ENCODE peak calls at places on chromosome 7, in four cellular contexts. V is GM13977, Z is AG09319, U is upper lobe of left lung. B is an unnamed sample.

GRCh38 chr7:159007308-159008054 is 137.2 kb downstream of the VIPR2 start:
- DNase-seq in V (no peak), Z (no peak), U (no peak), B (no peak)

GRCh38 chr7:152512711-152513110 is 76.9 kb upstream of the KMT2C start:
- DNase-seq in V (peak; percentile 47), Z (no peak), U (no peak), B (no peak)

GRCh38 chr7:142420554-142421362 is 162.9 kb upstream of the PRSS58 start:
- DNase-seq in V (no peak), Z (no peak), U (no peak), B (no peak)

GRCh38 chr7:52715701-52716100 is 319.7 kb upstream of the POM121L12 start:
- DNase-seq in V (no peak), Z (no peak), U (no peak), B (no peak)

GRCh38 chr7:70596575-70596891 is 535.4 kb upstream of the GALNT17 start:
- DNase-seq in V (no peak), Z (no peak), U (no peak), B (no peak)

GRCh38 chr7:70334883-70335282 is 736.6 kb downstream of the AUTS2 start:
- DNase-seq in V (no peak), Z (no peak), U (no peak), B (no peak)

GRCh38 chr7:1607686-1608085 is 37.9 kb upstream of the PSMG3 start:
- DNase-seq in V (no peak), Z (no peak), U (no peak), B (no peak)

GRCh38 chr7:2592375-2592865 is 33.6 kb downstream of the IQCE start:
- DNase-seq in V (no peak), Z (no peak), U (no peak), B (no peak)

GRCh38 chr7:959271-959670 is 4.8 kb upstream of the ADAP1 start:
- DNase-seq in V (no peak), Z (no peak), U (no peak), B (no peak)

GRCh38 chr7:130971297-130971696 is 237.3 kb upstream of the KLF14 start:
- DNase-seq in V (no peak), Z (no peak), U (no peak), B (no peak)

GRCh38 chr7:19249281-19249680 is 104.1 kb upstream of the FERD3L start:
- DNase-seq in V (no peak), Z (no peak), U (no peak), B (peak; percentile 46)

GRCh38 chr7:83751217-83751616 is 102.3 kb upstream of the SEMA3E start:
- DNase-seq in V (no peak), Z (no peak), U (no peak), B (no peak)

GRCh38 chr7:33601884-33602283 is 303.5 kb upstream of the BMPER start:
- DNase-seq in V (no peak), Z (no peak), U (no peak), B (no peak)

GRCh38 chr7:104976966-104977636 is 36.9 kb upstream of the KMT2E start:
- DNase-seq in V (no peak), Z (no peak), U (no peak), B (no peak)

GRCh38 chr7:42253316-42253715 is 16.3 kb upstream of the GLI3 start:
- DNase-seq in V (no peak), Z (no peak), U (no peak), B (no peak)

GRCh38 chr7:37916017-37916672 is 472 bp downstream of the SFRP4 start:
- DNase-seq in V (no peak), Z (no peak), U (peak; percentile 24), B (no peak)

GRCh38 chr7:99837649-99838361 is 10.0 kb downstream of the CYP3A43 start:
- DNase-seq in V (peak; percentile 39), Z (no peak), U (no peak), B (peak; percentile 8)
- TF ChIP-seq CTCF in V (peak; percentile 56), Z (no peak), U (peak; percentile 15), B (peak; percentile 16)

GRCh38 chr7:96591159-96591899 is 118.3 kb downstream of the SEM1 start:
- DNase-seq in V (no peak), Z (no peak), U (no peak), B (no peak)

GRCh38 chr7:96591900-96592676 is 117.6 kb downstream of the SEM1 start:
- DNase-seq in V (no peak), Z (no peak), U (no peak), B (no peak)

GRCh38 chr7:96599288-96599936 is 110.2 kb downstream of the SEM1 start:
- DNase-seq in V (no peak), Z (no peak), U (no peak), B (no peak)

GRCh38 chr7:96598421-96598820 is 111.2 kb downstream of the SEM1 start:
- DNase-seq in V (no peak), Z (no peak), U (no peak), B (no peak)

GRCh38 chr7:96596120-96596826 is 113.4 kb downstream of the SEM1 start:
- DNase-seq in V (no peak), Z (no peak), U (no peak), B (peak; percentile 13)
- TF ChIP-seq CTCF in V (peak; percentile 23), Z (peak; percentile 5), U (no peak), B (no peak)

GRCh38 chr7:4226166-4226857 is 455.8 kb upstream of the FOXK1 start:
- DNase-seq in V (no peak), Z (no peak), U (no peak), B (no peak)
- TF ChIP-seq CTCF in V (no peak), Z (no peak), U (no peak), B (no peak)

DNA sequence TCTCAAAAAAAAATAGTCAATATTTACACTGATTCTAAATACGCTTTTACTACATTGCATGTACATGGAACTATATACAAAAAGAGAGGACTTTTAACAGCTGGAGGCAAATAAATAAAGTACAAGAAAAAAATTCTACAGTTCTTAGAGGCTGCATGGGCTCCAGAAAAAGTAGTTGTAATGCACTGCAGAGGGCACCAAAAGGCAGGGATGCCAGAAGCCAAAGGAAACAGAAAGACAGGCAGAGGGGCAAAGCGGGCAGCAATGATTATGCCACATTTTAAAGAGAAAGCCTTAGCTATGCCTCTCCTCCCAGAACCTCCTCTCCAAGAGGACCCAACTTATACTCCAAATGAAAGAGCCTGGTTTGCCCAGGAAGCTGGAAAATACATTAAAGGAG is 11.6 kb upstream of the ADCK2 start:
- DNase-seq in V (no peak), Z (no peak), U (no peak), B (no peak)
- TF ChIP-seq CTCF in V (no peak), Z (peak; percentile 28), U (no peak), B (peak; percentile 28)